ENCODE peak calls at places on chromosomes 5 and 9, in eight cellular contexts. O is germinal center, C is breast epithelium, D is HFFc6, H is T-helper 1 cell, V is H9, A is RCC 7860, S is activated T-helper 1 cell treated with Interleukin-2 at 50 U/mL for 16 hours. F is an unnamed sample.

GRCh38 chr9:3876553-3876952 is 350.8 kb upstream of the RFX3 start:
- DNase-seq in S (no peak), V (no peak), H (no peak), C (no peak), A (no peak), D (no peak), O (no peak), F (no peak)

GRCh38 chr9:131304676-131305366 is 15.3 kb downstream of the PLPP7 start:
- DNase-seq in C (no peak), O (no peak), D (peak), A (no peak), S (no peak), V (no peak), H (no peak), F (no peak)

GRCh38 chr5:127068771-127069330 is 4.5 kb downstream of the C5orf63 start:
- DNase-seq in S (no peak), V (no peak), O (no peak), H (no peak), C (no peak), A (peak), D (no peak), F (no peak)

GRCh38 chr9:107486674-107487520 is 2.7 kb downstream of the KLF4 start:
- DNase-seq in A (no peak), H (no peak), V (peak), O (no peak), S (no peak), C (no peak), D (no peak), F (no peak)

GRCh38 chr5:156232251-156232869 is 94.6 kb upstream of the SGCD start:
- DNase-seq in D (no peak), C (no peak), O (no peak), S (no peak), V (no peak), A (no peak), H (no peak), F (no peak)

GRCh38 chr5:96026334-96027065 is 64.8 kb upstream of the ELL2 start:
- DNase-seq in S (no peak), D (peak), O (no peak), V (no peak), A (peak), H (no peak), C (no peak), F (no peak)

GRCh38 chr9:133725886-133726285 is 12.3 kb downstream of the SARDH start:
- DNase-seq in H (no peak), D (no peak), C (no peak), O (no peak), A (no peak), V (no peak), S (no peak), F (no peak)

GRCh38 chr9:110069326-110070248 is 138.4 kb downstream of the C9orf152 start:
- DNase-seq in V (no peak), D (peak), S (no peak), A (peak), C (no peak), O (no peak), H (no peak), F (peak)

GRCh38 chr5:32331927-32332274 is 19.2 kb upstream of the MTMR12 start:
- DNase-seq in A (no peak), S (no peak), D (no peak), H (no peak), O (no peak), V (no peak), C (no peak), F (no peak)

GRCh38 chr9:16029056-16029615 is 476.3 kb downstream of the CCDC171 start:
- DNase-seq in S (no peak), H (no peak), D (peak), C (no peak), O (no peak), V (no peak), A (no peak), F (no peak)

GRCh38 chr9:88672874-88673695 is 138.1 kb downstream of the NXNL2 start:
- DNase-seq in V (no peak), S (no peak), A (no peak), H (no peak), D (no peak), C (no peak), O (no peak), F (no peak)

GRCh38 chr5:16467363-16468219 is 2.0 kb upstream of the ZNF622 start:
- DNase-seq in H (no peak), D (peak), A (peak), O (no peak), S (no peak), V (no peak), C (no peak), F (no peak)

GRCh38 chr5:3856036-3856435 is 260.4 kb downstream of the IRX1 start:
- DNase-seq in H (no peak), C (no peak), D (no peak), S (no peak), O (no peak), A (no peak), V (no peak), F (no peak)

GRCh38 chr5:140043508-140043872 is 391 bp upstream of the NRG2 start:
- DNase-seq in H (no peak), D (no peak), C (no peak), V (peak), S (no peak), O (peak), A (no peak), F (no peak)

GRCh38 chr5:169507051-169507450 is 76.5 kb upstream of the SPDL1 start:
- DNase-seq in O (no peak), S (no peak), H (no peak), A (no peak), D (no peak), V (no peak), C (no peak), F (no peak)

GRCh38 chr5:10704949-10705621 is 55.9 kb downstream of the DAP start:
- DNase-seq in S (no peak), H (no peak), D (peak), O (no peak), A (peak), C (no peak), V (no peak), F (no peak)

GRCh38 chr5:111143910-111144309 is 51.8 kb downstream of the WDR36 start:
- DNase-seq in D (peak), H (no peak), C (peak), O (no peak), V (no peak), A (peak), S (no peak), F (peak)